ENCODE peak calls at places on chromosomes 12 and 14, in six cellular contexts. D, B, K, N, T and Y are unnamed samples.

GRCh38 chr12:128871516-128871892 is 18.2 kb downstream of the GLT1D1 start:
- DNase-seq in K (no peak), B (no peak), D (no peak), T (peak; percentile 16), N (no peak), Y (no peak)

GRCh38 chr12:64256166-64256800 is 34.2 kb upstream of the KICS2 start:
- DNase-seq in T (peak; percentile 49), D (peak; percentile 65), B (peak; percentile 33), N (peak; percentile 18), K (peak; percentile 83), Y (no peak)

GRCh38 chr12:48164456-48164855 is 7.1 kb upstream of the ASB8 start:
- DNase-seq in D (no peak), T (no peak), N (no peak), K (no peak), B (no peak), Y (no peak)

GRCh38 chr12:81859521-81859920 is 100.4 kb upstream of the PPFIA2 start:
- DNase-seq in B (no peak), N (no peak), K (no peak), D (no peak), T (no peak), Y (no peak)

GRCh38 chr12:93098077-93098476 is 169.0 kb upstream of the EEA1 start:
- DNase-seq in T (no peak), K (peak; percentile 92), D (peak; percentile 71), N (peak; percentile 91), B (peak; percentile 63), Y (peak; percentile 13)

GRCh38 chr14:89848165-89848564 is 106.4 kb downstream of the EFCAB11 start:
- DNase-seq in N (no peak), K (peak; percentile 19), T (no peak), D (no peak), B (no peak), Y (no peak)

GRCh38 chr12:87518508-87518907 is 510.7 kb downstream of the C12orf50 start:
- DNase-seq in N (no peak), T (no peak), B (no peak), D (no peak), K (no peak), Y (no peak)

GRCh38 chr14:23131482-23131881 is 12.4 kb upstream of the CEBPE start:
- DNase-seq in B (no peak), N (no peak), T (no peak), K (no peak), D (no peak), Y (no peak)

GRCh38 chr12:49979061-49979586 is 6.4 kb downstream of the AQP6 start:
- DNase-seq in D (no peak), K (no peak), B (no peak), N (no peak), T (no peak), Y (no peak)

GRCh38 chr14:35088514-35088913 is 33.3 kb downstream of the PPP2R3C start:
- DNase-seq in D (no peak), B (no peak), N (no peak), K (no peak), T (no peak), Y (no peak)

GRCh38 chr12:77179515-77179914 is 114.1 kb upstream of the E2F7 start:
- DNase-seq in B (no peak), K (peak; percentile 6), D (no peak), T (no peak), N (no peak), Y (no peak)

GRCh38 chr12:117207675-117208074 is 17.4 kb upstream of the FBXO21 start:
- DNase-seq in N (no peak), D (no peak), B (no peak), T (no peak), K (no peak), Y (no peak)

GRCh38 chr12:60930146-60930545 is 1330.1 kb upstream of the USP15 start:
- DNase-seq in B (no peak), N (no peak), T (no peak), K (no peak), D (no peak), Y (no peak)

GRCh38 chr12:42987216-42987631 is 397.7 kb upstream of the PRICKLE1 start:
- DNase-seq in B (no peak), T (no peak), D (no peak), K (no peak), N (no peak), Y (no peak)

GRCh38 chr14:72966038-72966437 is 39.8 kb downstream of the DCAF4 start:
- DNase-seq in K (no peak), N (no peak), B (no peak), D (no peak), T (no peak), Y (no peak)

GRCh38 chr12:127363392-127363791 is 903.6 kb upstream of the TMEM132C start:
- DNase-seq in N (peak; percentile 5), B (peak; percentile 22), T (no peak), D (peak; percentile 9), K (peak; percentile 59), Y (no peak)

GRCh38 chr12:128872303-128872702 is 19.0 kb downstream of the GLT1D1 start:
- DNase-seq in B (no peak), D (no peak), N (no peak), K (no peak), T (no peak), Y (no peak)

GRCh38 chr14:84254205-84254788 is 1275.6 kb upstream of the FLRT2 start:
- DNase-seq in D (no peak), N (no peak), K (peak; percentile 34), B (no peak), T (no peak), Y (no peak)

GRCh38 chr12:108297424-108297823 is 41.7 kb downstream of the CMKLR1 start:
- DNase-seq in N (no peak), B (no peak), K (no peak), T (no peak), D (no peak), Y (no peak)

GRCh38 chr12:19200261-19200660 is 70.7 kb downstream of the PLEKHA5 start:
- DNase-seq in K (no peak), N (no peak), T (no peak), D (no peak), B (no peak), Y (no peak)

GRCh38 chr12:124491856-124492420 is 75.5 kb downstream of the NCOR2 start:
- DNase-seq in K (no peak), T (no peak), B (no peak), N (no peak), D (no peak), Y (no peak)

GRCh38 chr12:124495194-124495983 is 72.0 kb downstream of the NCOR2 start:
- DNase-seq in B (no peak), T (no peak), N (no peak), D (no peak), K (no peak), Y (no peak)

GRCh38 chr12:124494751-124495129 is 72.7 kb downstream of the NCOR2 start:
- DNase-seq in N (no peak), T (no peak), D (no peak), K (no peak), B (no peak), Y (no peak)

GRCh38 chr12:124492879-124493808 is 74.3 kb downstream of the NCOR2 start:
- DNase-seq in B (no peak), N (no peak), D (peak; percentile 33), T (no peak), K (no peak), Y (no peak)

DNA sequence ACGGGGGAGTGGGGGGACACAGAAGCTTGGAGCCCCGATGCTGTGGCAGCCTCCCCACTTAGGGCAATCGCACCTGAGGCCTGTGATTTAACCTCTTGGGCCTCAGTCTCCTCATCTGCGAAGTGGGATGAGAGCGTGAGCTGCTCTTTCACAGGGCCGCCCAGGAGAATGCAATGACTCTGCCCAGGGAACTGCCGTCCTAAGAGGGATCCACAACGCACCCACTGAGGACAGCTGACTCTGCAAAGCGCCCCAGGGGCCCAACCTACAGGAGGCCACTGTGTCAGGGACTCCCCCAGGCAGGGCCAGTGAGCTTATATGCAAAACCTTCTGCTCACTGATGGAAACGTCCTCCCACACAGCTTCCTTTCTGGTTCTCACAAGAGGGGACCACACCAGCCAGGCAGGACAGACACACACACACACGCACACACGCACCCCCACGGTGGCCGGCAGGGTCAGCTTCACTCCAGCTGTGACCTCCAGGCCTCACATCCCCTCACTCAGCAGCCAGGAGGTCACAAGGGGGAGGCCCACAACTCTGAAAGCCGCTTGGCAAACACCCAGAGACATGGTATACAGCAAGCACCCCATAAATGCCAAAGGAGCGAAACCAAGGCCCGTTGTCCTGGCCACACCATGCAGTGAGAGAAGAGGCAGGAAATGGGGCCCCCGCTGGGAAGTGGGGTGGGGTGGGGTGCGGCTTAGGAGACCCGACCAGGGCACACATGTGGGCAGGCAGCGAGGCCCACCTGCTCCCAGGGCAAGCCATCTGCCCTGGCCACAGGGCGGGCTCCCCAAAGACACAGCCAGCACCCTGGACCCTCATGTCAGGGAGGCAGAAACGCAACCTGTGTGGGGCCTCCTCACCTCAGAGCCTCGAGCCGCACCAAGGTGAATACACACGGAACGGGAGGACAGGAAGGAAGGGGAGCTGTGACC is 73.3 kb downstream of the NCOR2 start:
- DNase-seq in D (no peak), B (no peak), T (no peak), K (no peak), N (peak; percentile 12), Y (no peak)
- TF ChIP-seq REST in D (no peak), B (no peak), T (no peak), K (no peak), N (no peak), Y (no peak)

DNA sequence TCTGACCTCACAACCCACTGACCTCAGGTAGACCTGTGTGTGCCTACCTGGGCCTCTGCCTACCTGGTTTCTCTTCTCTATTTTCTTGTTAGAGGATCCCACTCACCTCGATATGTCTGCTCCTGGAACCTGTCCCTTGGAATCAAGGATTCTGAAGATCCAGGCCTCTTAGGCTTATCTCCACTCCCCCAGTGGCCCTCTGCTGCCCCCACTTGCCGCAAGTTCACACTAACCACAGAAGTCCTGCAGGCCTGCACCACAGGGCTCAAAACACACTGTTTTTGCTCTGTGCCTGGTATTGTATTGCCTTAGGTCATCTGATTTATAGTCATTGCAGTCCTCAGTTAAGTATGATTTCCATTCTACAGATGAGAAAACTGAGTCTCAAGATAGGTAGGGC is 15.3 kb upstream of the NRXN3 start:
- DNase-seq in B (no peak), T (no peak), N (no peak), D (peak; percentile 38), K (peak; percentile 61), Y (no peak)
- TF ChIP-seq REST in B (no peak), T (no peak), N (no peak), D (no peak), K (no peak), Y (no peak)

GRCh38 chr14:52951730-52952481 is 1.1 kb upstream of the FERMT2 start:
- DNase-seq in K (peak; percentile 83), T (peak; percentile 73), B (peak; percentile 61), N (no peak), D (peak; percentile 85), Y (peak; percentile 55)
- TF ChIP-seq REST in K (no peak), T (no peak), B (no peak), N (no peak), D (no peak), Y (no peak)

GRCh38 chr12:109557809-109558208 is 15.5 kb downstream of the MMAB start:
- DNase-seq in T (no peak), K (no peak), N (no peak), B (no peak), D (no peak), Y (no peak)

GRCh38 chr12:109559200-109559505 is 14.2 kb downstream of the MMAB start:
- DNase-seq in T (no peak), K (no peak), B (no peak), D (no peak), N (no peak), Y (no peak)

GRCh38 chr12:109555431-109556315 is 17.6 kb downstream of the MMAB start:
- DNase-seq in B (no peak), K (no peak), N (no peak), D (no peak), T (no peak), Y (no peak)

GRCh38 chr12:109558374-109559199 is 14.7 kb downstream of the MMAB start:
- DNase-seq in N (no peak), K (no peak), B (no peak), T (no peak), D (no peak), Y (no peak)

GRCh38 chr12:109557200-109557599 is 16.1 kb downstream of the MMAB start:
- DNase-seq in D (no peak), B (no peak), T (no peak), K (no peak), N (no peak), Y (no peak)
- TF ChIP-seq REST in D (no peak), B (no peak), T (no peak), K (no peak), N (no peak), Y (no peak)